ENCODE peak calls at places on chromosomes 5 and 9, in four cellular contexts. M is IMR-90, T is fibroblast of lung, P is mesenchymal stem cell. H is an unnamed sample. For H3K4me1, the result is how much of the 10 kb centered on the place peaks cover.

GRCh38 chr5:1502046-1502736 is 21.6 kb downstream of the LPCAT1 start:
- DNase-seq in T (no peak), P (no peak), M (no peak), H (no peak)

GRCh38 chr9:133961226-133962165 is 30.6 kb downstream of the VAV2 start:
- DNase-seq in T (no peak), M (no peak), P (no peak), H (no peak)

GRCh38 chr5:103582364-103582763 is 19.8 kb upstream of the NUDT12 start:
- DNase-seq in P (peak), M (peak), T (peak), H (peak)

GRCh38 chr5:74767579-74767913 is 497 bp downstream of the NSA2 start:
- DNase-seq in M (peak), T (peak), P (peak), H (peak)

GRCh38 chr5:133938039-133938821 is 30.2 kb downstream of the C5orf15 start:
- DNase-seq in T (no peak), P (no peak), M (no peak), H (no peak)

GRCh38 chr9:95623614-95624013 is 106.8 kb upstream of the PTCH1 start:
- DNase-seq in P (no peak), T (no peak), M (no peak), H (no peak)

GRCh38 chr5:115068239-115069086 is 101.2 kb downstream of the TRIM36 start:
- DNase-seq in M (peak), P (peak), T (peak), H (peak)

GRCh38 chr5:2681476-2681875 is 70.0 kb downstream of the IRX2 start:
- DNase-seq in P (no peak), M (no peak), T (no peak), H (no peak)

GRCh38 chr9:92265159-92265558 is 28.3 kb downstream of the IARS1 start:
- DNase-seq in M (peak), T (peak), P (peak), H (peak)

GRCh38 chr9:14433841-14434511 is 120.0 kb upstream of the NFIB start:
- DNase-seq in M (peak), T (peak), P (peak), H (peak)

GRCh38 chr5:54520438-54520846 is 2.9 kb downstream of the SNX18 start:
- DNase-seq in P (peak), M (peak), T (peak), H (peak)

GRCh38 chr5:54518146-54519082 is 855 bp downstream of the SNX18 start:
- DNase-seq in P (peak), T (no peak), M (peak), H (peak)

GRCh38 chr5:54522080-54522479 is 4.5 kb downstream of the SNX18 start:
- DNase-seq in T (no peak), P (peak), M (no peak), H (no peak)

GRCh38 chr5:54519083-54519541 is 1.6 kb downstream of the SNX18 start:
- DNase-seq in T (no peak), P (no peak), M (no peak), H (no peak)

GRCh38 chr5:54520940-54521339 is 3.4 kb downstream of the SNX18 start:
- DNase-seq in P (peak), T (peak), M (no peak), H (peak)
- H3K4me1 ChIP-seq in P (under half), T (under half), M (under half), H (half or more)

DNA sequence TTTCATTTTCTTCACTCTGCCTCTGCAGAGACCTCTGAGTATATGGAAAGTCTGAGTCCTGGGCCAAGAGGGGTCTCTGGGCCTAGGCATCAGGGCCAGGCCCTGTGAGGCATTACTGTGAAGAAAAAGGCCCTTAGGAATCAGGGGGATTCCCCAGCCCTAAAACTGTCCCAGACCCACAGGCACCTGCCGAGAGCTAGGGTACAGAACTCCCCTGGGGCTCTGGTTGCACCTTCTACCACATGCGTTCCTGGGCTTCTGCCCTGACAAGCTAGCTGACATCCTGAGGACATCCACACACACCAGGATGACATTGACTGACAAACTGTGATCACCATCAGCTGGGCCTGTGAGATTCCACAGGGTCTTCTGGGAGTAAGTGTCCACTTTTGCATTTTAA is 44.9 kb downstream of the TGFBI start:
- DNase-seq in P (no peak), T (no peak), M (no peak), H (no peak)
- H3K9ac ChIP-seq in P (no peak), T (no peak), M (no peak), H (no peak)

GRCh38 chr5:68673451-68674180 is 420.2 kb upstream of the SLC30A5 start:
- DNase-seq in T (no peak), M (no peak), P (no peak), H (no peak)
- H3K4me3 ChIP-seq in T (no peak), M (no peak), P (no peak), H (no peak)

DNA sequence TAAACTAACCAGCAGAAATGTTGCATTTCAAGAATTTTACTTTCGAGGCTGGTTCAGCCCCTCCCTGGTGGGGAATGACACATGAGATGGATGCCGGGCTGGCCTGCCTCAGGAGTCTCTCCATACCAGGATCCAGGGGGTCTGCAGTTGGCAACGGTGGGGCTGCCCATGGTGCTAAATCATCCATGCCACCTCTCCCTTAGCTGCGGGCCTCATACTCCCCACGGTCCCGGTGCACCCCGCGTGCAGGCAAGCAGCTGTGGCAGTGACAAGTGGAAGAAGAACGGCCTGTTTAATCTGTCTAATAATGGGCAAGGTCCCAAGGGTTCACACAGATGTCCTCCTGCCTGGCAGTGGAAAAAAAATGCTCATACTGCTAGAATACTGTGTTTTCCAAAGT is 196.9 kb upstream of the PANK3 start:
- DNase-seq in M (no peak), T (no peak), P (no peak), H (no peak)
- H3K4me1 ChIP-seq in M (under half), T (under half), P (under half), H (under half)

DNA sequence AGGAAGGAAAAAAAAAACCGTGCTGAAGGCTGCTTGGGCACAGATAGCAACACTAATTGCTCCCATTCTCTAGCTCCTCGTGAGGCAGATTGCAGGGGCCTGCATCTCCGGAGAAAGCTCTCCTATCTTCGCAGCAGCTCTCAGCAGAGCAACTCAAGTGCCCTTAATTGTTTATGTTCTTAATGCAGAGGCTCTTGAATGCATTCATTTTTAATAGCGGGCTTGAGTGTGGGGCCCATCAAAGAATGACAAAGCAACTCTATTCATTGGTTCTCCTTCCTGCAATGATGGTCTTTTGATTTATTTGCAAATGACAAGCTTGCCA is 23.9 kb downstream of the TLE1 start:
- DNase-seq in P (peak), M (no peak), T (peak), H (peak)
- H3K9ac ChIP-seq in P (no peak), M (no peak), T (no peak), H (peak)

GRCh38 chr5:69052181-69052580 is 41.6 kb upstream of the SLC30A5 start:
- DNase-seq in M (no peak), P (no peak), T (no peak), H (no peak)

GRCh38 chr5:69048233-69048632 is 45.6 kb upstream of the SLC30A5 start:
- DNase-seq in T (peak), P (no peak), M (no peak), H (peak)

GRCh38 chr5:69049796-69050195 is 44.0 kb upstream of the SLC30A5 start:
- DNase-seq in T (no peak), M (no peak), P (no peak), H (no peak)

GRCh38 chr5:69049151-69049550 is 44.7 kb upstream of the SLC30A5 start:
- DNase-seq in P (peak), T (no peak), M (no peak), H (no peak)

GRCh38 chr5:69050214-69050613 is 43.6 kb upstream of the SLC30A5 start:
- DNase-seq in P (no peak), T (no peak), M (no peak), H (no peak)
- H3K4me3 ChIP-seq in P (no peak), T (no peak), M (no peak), H (no peak)

GRCh38 chr5:119345861-119346260 is 10.0 kb upstream of the TNFAIP8 start:
- DNase-seq in M (no peak), P (no peak), T (no peak), H (no peak)
- H3K4me1 ChIP-seq in M (under half), P (under half), T (under half), H (under half)

GRCh38 chr5:37777472-37778135 is 62.2 kb downstream of the GDNF start:
- DNase-seq in M (peak), T (peak), P (peak), H (no peak)
- H3K9ac ChIP-seq in M (no peak), T (no peak), P (no peak), H (no peak)

DNA sequence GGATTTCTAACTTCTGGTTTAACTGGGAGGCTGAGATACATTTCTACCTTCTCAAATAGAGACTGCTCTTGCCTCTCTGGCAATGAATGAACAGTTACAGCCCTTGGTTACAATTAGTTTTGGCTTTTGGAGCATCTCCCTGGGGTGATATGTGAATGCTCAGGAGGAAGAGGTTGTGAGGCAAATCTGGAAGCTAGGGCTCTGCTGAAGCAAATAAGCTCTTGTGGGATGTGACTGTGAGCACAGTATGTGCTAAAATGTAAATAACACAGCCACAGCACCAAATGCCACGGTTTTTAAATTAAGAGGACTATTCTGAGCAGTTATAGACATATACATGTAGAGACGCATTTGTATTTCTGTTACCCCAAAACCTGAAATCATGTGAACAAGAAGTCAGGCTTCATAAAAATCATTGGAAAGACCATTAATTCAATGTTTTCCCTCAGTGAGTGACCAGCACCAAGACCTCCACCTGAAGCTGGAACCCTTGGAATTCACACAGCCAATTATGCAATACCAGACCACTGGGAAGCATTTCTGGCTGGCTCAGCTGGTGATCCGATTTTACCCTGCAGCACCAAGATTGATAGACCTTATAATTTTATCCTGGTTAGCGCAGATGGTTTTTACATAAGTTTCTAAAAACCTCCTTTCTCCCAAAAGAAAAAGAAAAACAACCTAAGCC is 3.0 kb upstream of the SLC44A1 start:
- DNase-seq in T (no peak), P (no peak), M (no peak), H (no peak)
- H3K4me3 ChIP-seq in T (no peak), P (no peak), M (no peak), H (peak)

GRCh38 chr9:34650816-34651215 is 1.2 kb upstream of the IL11RA start:
- DNase-seq in T (peak), P (no peak), M (peak), H (peak)

GRCh38 chr9:34651876-34652602 is at the start of gene IL11RA:
- DNase-seq in M (peak), P (peak), T (peak), H (peak)

GRCh38 chr9:34652608-34653007 is 623 bp downstream of the IL11RA start:
- DNase-seq in P (no peak), M (no peak), T (no peak), H (peak)

GRCh38 chr9:34653131-34653530 is 1.1 kb downstream of the IL11RA start:
- DNase-seq in M (peak), T (no peak), P (peak), H (peak)

DNA sequence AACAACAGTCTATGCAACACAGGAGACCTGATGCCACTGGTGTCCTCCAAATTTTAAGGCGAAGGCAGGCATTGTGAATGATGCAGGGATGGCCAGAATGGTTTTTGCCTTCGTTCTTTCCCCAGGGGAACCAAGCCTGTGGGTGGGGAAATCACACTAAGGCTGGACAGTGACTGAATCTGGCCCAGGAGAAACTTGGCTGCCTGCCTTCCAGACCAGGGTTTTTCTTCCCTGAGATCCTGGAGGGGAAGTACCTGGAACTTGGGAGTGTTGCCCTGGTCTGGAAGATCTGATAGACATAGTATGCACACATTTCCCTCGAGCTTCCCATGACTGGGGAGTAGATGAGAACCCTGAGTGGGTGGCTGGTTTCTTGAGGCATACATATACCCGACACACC is 699 bp upstream of the IL11RA start:
- DNase-seq in M (peak), P (peak), T (peak), H (peak)
- H3K4me1 ChIP-seq in M (under half), P (under half), T (under half), H (half or more)

H was measured in adipocyte.